ENCODE peak calls at places on chromosomes 2 and 18, in eight cellular contexts. H, F, J, Q, P, X, Z and W are unnamed samples.

GRCh38 chr2:172200495-172201085 is 97.9 kb upstream of the DLX2 start:
- DNase-seq in H (no peak), F (no peak), J (no peak), Q (peak), P (peak), X (no peak), Z (no peak), W (peak)

GRCh38 chr2:44964704-44965343 is 23.3 kb downstream of the SIX3 start:
- DNase-seq in H (no peak), F (no peak), J (no peak), Q (no peak), P (no peak), X (no peak), Z (no peak), W (peak)

GRCh38 chr18:13369756-13370510 is 151.4 kb downstream of the LDLRAD4 start:
- DNase-seq in H (no peak), F (no peak), J (no peak), Q (no peak), P (peak), X (no peak), Z (no peak), W (no peak)

GRCh38 chr2:217698691-217699090 is 304.1 kb downstream of the TNS1 start:
- DNase-seq in H (no peak), F (no peak), J (no peak), Q (no peak), P (no peak), X (no peak), Z (no peak), W (no peak)

GRCh38 chr2:111227716-111228141 is 107.0 kb downstream of the BCL2L11 start:
- DNase-seq in H (no peak), F (no peak), J (no peak), Q (peak), P (peak), X (peak), Z (no peak), W (no peak)

GRCh38 chr18:43590182-43590903 is 313.1 kb upstream of the SYT4 start:
- DNase-seq in H (no peak), F (no peak), J (peak), Q (no peak), P (peak), X (no peak), Z (no peak), W (no peak)

GRCh38 chr2:235827585-235827992 is 333.7 kb downstream of the AGAP1 start:
- DNase-seq in H (no peak), F (no peak), J (no peak), Q (peak), P (peak), X (no peak), Z (no peak), W (no peak)

GRCh38 chr2:120656273-120656960 is 79.3 kb upstream of the GLI2 start:
- DNase-seq in H (no peak), F (no peak), J (no peak), Q (no peak), P (no peak), X (no peak), Z (no peak), W (no peak)

GRCh38 chr2:37326285-37326684 is 1.7 kb upstream of the PRKD3 start:
- DNase-seq in H (no peak), F (no peak), J (no peak), Q (peak), P (peak), X (peak), Z (no peak), W (no peak)

GRCh38 chr2:109473006-109473380 is 140.8 kb downstream of the SEPTIN10 start:
- DNase-seq in H (no peak), F (no peak), J (no peak), Q (no peak), P (no peak), X (no peak), Z (no peak), W (no peak)

DNA sequence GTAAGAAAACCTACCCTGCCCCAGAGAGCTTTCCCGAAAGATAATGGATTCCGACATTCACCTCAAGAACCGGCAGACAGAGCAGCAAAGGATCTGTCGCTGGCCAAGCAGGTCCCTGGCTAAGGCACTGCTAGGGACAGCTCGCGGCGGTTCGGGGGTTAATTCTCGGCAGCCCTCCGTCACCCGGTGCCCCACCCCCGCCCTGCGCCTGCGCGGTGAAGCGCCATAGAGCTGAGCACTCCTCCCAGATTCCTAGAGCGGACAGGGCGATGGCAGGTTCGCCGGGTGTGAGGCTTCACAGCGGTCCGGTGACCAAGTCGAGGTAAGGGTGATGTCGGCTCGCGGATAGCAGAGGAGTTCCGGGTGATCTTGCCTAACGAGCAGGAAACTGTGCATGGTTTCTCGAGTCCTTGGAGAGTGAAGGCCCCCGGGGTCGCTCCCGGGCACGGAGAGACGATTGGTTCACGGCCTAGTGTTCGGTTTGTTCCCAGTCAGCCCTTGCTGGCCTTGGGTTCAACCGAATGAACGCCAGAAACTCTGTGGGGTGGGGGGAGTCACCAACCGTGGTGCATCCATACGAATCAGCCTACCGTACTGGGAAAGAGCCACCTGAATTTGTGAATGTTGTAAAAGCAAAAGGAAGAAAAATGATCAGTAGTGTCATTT is at the start of gene ZSCAN30:
- DNase-seq in H (peak), F (peak), J (peak), Q (peak), P (peak), X (peak), Z (peak), W (peak)
- TF ChIP-seq CTCF in H (no peak), F (no peak), J (no peak), Q (no peak), P (no peak), X (no peak), Z (no peak), W (no peak)

GRCh38 chr2:233862261-233862768 is 5.9 kb downstream of the MSL3B start:
- DNase-seq in H (no peak), F (no peak), J (no peak), Q (no peak), P (no peak), X (no peak), Z (no peak), W (no peak)
- TF ChIP-seq CTCF in H (no peak), F (no peak), J (no peak), Q (no peak), P (no peak), X (no peak), Z (no peak), W (no peak)

GRCh38 chr2:31413876-31414550 is 529 bp downstream of the XDH start:
- DNase-seq in H (no peak), F (no peak), J (no peak), Q (peak), P (peak), X (no peak), Z (no peak), W (no peak)
- TF ChIP-seq CTCF in H (peak), F (no peak), J (no peak), Q (no peak), P (peak), X (no peak), Z (no peak), W (peak)

GRCh38 chr18:55466789-55467188 is 121.2 kb downstream of the TCF4 start:
- DNase-seq in H (no peak), F (no peak), J (no peak), Q (no peak), P (no peak), X (no peak), Z (no peak), W (no peak)
- TF ChIP-seq CTCF in H (no peak), F (no peak), J (no peak), Q (no peak), P (no peak), X (no peak), Z (no peak), W (no peak)

GRCh38 chr2:12717988-12718661 is 1.4 kb downstream of the TRIB2 start:
- DNase-seq in H (peak), F (no peak), J (no peak), Q (peak), P (no peak), X (no peak), Z (peak), W (peak)

GRCh38 chr2:12717191-12717987 is 653 bp downstream of the TRIB2 start:
- DNase-seq in H (peak), F (peak), J (peak), Q (peak), P (peak), X (no peak), Z (peak), W (peak)

GRCh38 chr2:12715878-12716249 is 872 bp upstream of the TRIB2 start:
- DNase-seq in H (peak), F (peak), J (peak), Q (peak), P (peak), X (no peak), Z (peak), W (peak)

GRCh38 chr2:12715258-12715865 is 1.4 kb upstream of the TRIB2 start:
- DNase-seq in H (no peak), F (no peak), J (no peak), Q (no peak), P (no peak), X (no peak), Z (no peak), W (no peak)

DNA sequence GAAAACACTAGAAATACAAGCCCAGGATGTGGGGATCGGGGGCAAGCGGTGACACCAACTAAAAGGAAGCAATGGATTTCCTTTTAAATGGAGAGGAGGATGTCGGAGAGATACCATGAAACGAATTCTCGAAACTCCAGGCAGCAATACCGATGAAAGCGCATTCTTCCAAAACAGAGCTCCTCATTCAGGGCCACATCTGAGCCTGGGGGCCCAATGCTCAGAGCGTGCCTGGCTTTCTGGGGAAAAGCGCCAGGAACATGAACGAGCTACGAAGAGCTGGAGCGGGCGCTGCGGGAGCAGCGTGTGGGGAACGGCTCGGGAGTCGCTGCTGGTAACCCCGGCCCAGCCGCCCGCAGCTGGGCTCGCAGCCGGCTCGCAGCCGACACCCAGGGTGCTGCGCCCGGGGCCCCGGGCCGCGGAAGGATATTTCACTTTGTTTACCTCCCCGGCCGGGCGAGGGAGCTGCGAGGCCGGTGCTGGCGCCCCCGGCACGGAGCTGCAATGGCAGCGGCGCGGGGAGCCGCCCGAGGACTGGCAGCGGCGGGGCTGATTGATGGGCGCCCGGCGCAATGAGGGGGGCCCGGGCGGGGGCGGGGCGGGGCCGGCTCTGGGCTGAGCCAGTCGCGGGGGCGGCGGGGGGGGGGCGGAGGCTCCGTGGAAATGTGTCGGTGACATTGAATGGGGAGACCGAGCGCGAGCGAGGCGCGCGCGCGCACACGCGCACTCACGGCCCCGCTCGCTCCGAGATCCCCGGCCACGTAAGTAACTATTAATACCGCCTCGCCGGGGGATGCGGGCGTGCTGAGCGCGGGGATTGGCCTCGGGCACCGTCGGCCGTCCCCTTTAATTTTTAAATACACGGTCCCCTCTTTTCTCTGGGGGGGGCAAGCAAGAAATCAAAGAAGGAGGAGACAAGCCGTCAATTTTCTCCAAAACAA is at the start of gene TRIB2:
- DNase-seq in H (peak), F (peak), J (peak), Q (peak), P (peak), X (no peak), Z (peak), W (peak)
- TF ChIP-seq CTCF in H (peak), F (no peak), J (no peak), Q (no peak), P (no peak), X (no peak), Z (peak), W (peak)

DNA sequence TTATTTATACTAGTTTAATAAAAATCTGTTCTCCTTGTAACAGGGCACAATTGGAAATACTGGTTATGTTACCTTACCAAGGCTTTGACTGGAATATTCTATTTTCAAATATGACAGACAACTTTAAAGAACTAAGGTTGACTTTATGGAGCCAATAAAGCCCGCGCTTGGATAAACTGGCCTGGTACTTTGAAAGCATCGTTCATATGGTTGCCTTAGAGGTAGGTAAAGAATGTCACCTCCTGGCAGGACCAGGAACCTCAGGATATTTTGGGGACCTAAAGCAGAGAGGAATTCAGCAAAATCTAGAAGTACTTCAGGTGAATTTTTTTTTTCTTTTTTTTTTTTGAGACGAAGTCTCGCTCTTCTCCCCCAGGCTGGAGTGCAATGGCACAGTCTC is 71.2 kb upstream of the CREB1 start:
- DNase-seq in H (no peak), F (no peak), J (no peak), Q (no peak), P (no peak), X (no peak), Z (no peak), W (no peak)
- TF ChIP-seq CTCF in H (no peak), F (no peak), J (no peak), Q (no peak), P (no peak), X (no peak), Z (no peak), W (no peak)

GRCh38 chr18:31943895-31944816 is 1.2 kb upstream of the TRAPPC8 start:
- DNase-seq in H (no peak), F (no peak), J (no peak), Q (no peak), P (no peak), X (no peak), Z (no peak), W (no peak)

GRCh38 chr18:31942301-31942998 is 478 bp downstream of the TRAPPC8 start:
- DNase-seq in H (no peak), F (no peak), J (peak), Q (peak), P (peak), X (no peak), Z (peak), W (peak)

GRCh38 chr18:31941010-31941809 is 1.7 kb downstream of the TRAPPC8 start:
- DNase-seq in H (no peak), F (no peak), J (no peak), Q (peak), P (no peak), X (no peak), Z (no peak), W (no peak)

GRCh38 chr18:31946305-31947046 is 3.5 kb upstream of the TRAPPC8 start:
- DNase-seq in H (no peak), F (no peak), J (no peak), Q (no peak), P (no peak), X (no peak), Z (no peak), W (no peak)

DNA sequence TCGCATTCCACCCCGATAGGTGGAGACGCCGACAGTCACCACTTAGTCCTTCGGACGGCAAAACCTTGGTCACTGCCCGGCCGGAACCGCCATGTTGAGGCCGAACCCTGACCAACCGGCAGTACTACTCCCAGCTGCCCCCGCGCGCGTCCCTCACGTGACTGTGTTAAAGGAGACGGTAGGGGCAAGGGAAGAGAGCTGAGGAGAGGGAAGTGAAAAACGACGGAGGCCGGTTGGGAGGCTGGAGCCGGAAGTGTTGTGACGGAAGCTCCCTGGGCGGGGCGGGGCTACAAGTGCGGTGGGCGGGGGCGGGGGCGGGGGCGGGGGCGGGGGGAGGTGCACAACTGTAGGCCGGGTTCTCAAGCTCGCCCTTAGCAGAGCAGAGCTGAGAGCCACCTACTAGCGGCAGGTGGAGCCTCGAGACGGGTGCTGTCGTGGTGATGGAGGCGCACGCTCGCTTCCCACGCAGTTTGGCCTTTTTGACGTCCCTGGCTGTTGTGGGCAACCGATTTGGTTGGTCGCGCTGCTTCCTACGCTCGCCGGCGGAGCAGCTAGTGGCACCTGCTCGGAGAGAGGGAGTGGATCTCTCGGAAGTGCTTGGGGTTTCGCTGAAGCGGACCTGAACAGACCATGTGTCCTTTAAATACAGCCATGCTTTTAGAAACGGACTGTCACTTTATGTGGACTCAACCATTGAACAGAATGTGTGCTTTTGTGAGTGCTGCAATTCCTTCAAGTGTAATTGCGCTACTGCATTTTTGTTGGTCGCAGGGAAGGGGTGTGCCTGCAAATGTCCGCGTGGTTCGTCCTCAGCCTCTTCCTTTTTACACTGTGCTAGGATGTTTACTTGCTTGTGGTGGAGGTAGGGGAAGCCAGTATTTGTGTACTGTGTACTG is at the start of gene TRAPPC8:
- DNase-seq in H (peak), F (peak), J (peak), Q (peak), P (peak), X (peak), Z (peak), W (peak)
- TF ChIP-seq CTCF in H (no peak), F (no peak), J (no peak), Q (no peak), P (no peak), X (peak), Z (no peak), W (peak)

DNA sequence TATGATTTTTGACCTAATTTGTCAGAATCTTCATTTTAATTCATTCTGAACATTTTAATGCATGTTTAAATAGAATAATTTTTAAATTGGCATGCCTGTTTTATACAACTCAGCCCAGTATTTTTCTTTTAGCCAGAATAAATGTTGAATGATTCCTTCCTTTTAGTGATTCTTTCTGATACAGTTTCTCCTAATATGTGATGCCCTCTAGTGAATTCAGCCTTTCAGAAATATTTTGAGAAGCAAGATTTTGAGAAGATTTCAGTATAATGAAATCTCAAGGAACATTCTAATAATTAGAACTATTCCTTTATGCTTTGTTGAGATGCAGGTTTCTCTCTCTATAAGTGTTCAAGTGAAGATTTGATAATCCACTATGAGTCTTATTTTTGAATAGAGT is 28.5 kb downstream of the LCLAT1 start:
- DNase-seq in H (no peak), F (no peak), J (no peak), Q (no peak), P (no peak), X (no peak), Z (no peak), W (no peak)
- TF ChIP-seq CTCF in H (no peak), F (no peak), J (peak), Q (no peak), P (peak), X (no peak), Z (no peak), W (peak)